ENCODE peak calls at places on chromosome 1, in seven cellular contexts. K is retinal pigment epithelial cell, L is HL-60, B is left ventricle myocardium inferior, I is lower lobe of right lung, H is fibroblast of pulmonary artery, G is fibroblast of lung. W is an unnamed sample.

GRCh38 chr1:5976726-5977493 is 15.3 kb downstream of the NPHP4 start:
- DNase-seq in K (no peak), L (no peak), B (no peak), I (no peak), H (no peak), G (no peak), W (no peak)

GRCh38 chr1:30704271-30704670 is 19.1 kb downstream of the MATN1 start:
- DNase-seq in K (no peak), L (no peak), B (no peak), I (no peak), H (no peak), G (no peak), W (no peak)

GRCh38 chr1:11730429-11730861 is 5.5 kb upstream of the AGTRAP start:
- DNase-seq in K (no peak), L (peak; percentile 95), B (no peak), I (no peak), H (peak; percentile 70), G (no peak), W (peak; percentile 67)

GRCh38 chr1:62082456-62083363 is 111.9 kb upstream of the L1TD1 start:
- DNase-seq in K (no peak), L (peak; percentile 27), B (no peak), I (no peak), H (peak; percentile 61), G (peak; percentile 15), W (peak; percentile 70)

GRCh38 chr1:42773420-42773819 is 6.4 kb downstream of the C1orf50 start:
- DNase-seq in K (no peak), L (no peak), B (no peak), I (no peak), H (no peak), G (no peak), W (no peak)

GRCh38 chr1:226700861-226701260 is 38.2 kb downstream of the ITPKB start:
- DNase-seq in K (no peak), L (no peak), B (no peak), I (no peak), H (no peak), G (no peak), W (no peak)

GRCh38 chr1:24702511-24703293 is 42.5 kb upstream of the CLIC4 start:
- DNase-seq in K (no peak), L (no peak), B (no peak), I (no peak), H (peak; percentile 56), G (peak; percentile 96), W (peak; percentile 41)

GRCh38 chr1:34844252-34844634 is 15.3 kb downstream of the SMIM12 start:
- DNase-seq in K (no peak), L (no peak), B (no peak), I (no peak), H (no peak), G (no peak), W (no peak)

GRCh38 chr1:178587975-178588374 is 75.1 kb downstream of the TEX35 start:
- DNase-seq in K (no peak), L (no peak), B (no peak), I (no peak), H (no peak), G (no peak), W (no peak)

DNA sequence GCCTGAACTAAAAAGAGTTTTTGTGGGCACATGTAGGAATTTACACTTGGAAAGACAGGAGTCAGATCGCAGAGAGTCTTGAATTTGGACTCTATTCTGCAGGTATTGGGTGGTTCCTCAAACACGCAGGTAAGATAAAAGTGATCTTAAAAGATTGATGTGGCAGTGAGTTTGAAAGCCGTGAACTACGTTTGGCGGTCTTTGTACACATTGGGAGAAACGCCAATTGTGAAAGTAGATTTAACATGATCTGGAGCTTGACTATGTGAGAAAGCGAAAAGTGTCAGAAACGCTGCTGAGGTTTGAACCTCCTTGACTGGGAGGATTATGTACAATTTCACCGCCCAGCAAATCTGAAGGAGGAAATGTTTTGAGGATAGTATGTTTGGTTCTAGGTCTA is 1.5 kb upstream of the PPP2R5A start:
- DNase-seq in K (no peak), L (no peak), B (no peak), I (no peak), H (no peak), G (no peak), W (no peak)
- H3K4me3 ChIP-seq in K (no peak overlapping the region), L (no peak overlapping the region), B (peak overlapping the region; percentile 94), I (peak overlapping the region; percentile 91), H (no peak overlapping the region), G (no peak overlapping the region), W (no peak overlapping the region)

GRCh38 chr1:59903136-59903754 is 23.3 kb downstream of the CYP2J2 start:
- DNase-seq in K (no peak), L (peak; percentile 2), B (no peak), I (no peak), H (peak; percentile 18), G (peak; percentile 11), W (peak; percentile 26)

GRCh38 chr1:59898927-59899326 is 27.6 kb downstream of the CYP2J2 start:
- DNase-seq in K (peak; percentile 27), L (no peak), B (no peak), I (no peak), H (peak; percentile 33), G (peak; percentile 25), W (peak; percentile 36)

GRCh38 chr1:59897165-59897564 is 29.4 kb downstream of the CYP2J2 start:
- DNase-seq in K (no peak), L (no peak), B (no peak), I (no peak), H (no peak), G (no peak), W (no peak)

GRCh38 chr1:59901770-59902388 is 24.7 kb downstream of the CYP2J2 start:
- DNase-seq in K (peak; percentile 59), L (no peak), B (no peak), I (no peak), H (peak; percentile 22), G (peak; percentile 17), W (no peak)

DNA sequence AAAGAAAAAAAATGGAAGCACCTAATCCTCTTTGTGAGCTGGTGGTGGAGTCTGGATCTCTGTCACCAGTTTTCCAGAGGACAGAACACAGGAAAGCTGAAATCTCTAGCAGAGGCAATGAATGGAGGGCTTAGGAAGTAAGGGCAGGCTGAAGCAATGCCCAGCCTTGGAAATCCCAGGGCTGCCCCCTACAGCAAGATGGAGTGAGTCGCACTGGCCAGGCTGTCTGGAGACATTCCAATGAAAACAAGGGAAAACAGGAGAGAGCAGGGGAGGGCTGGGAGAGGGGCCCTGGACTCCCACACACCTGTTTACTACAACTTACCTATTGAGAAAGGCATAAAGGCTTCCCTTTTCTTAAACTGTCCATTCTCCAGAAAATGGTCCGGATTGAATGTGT is 25.9 kb downstream of the CYP2J2 start:
- DNase-seq in K (no peak), L (no peak), B (no peak), I (no peak), H (no peak), G (no peak), W (no peak)
- TF ChIP-seq CTCF in K (peak; percentile 35), L (no peak), B (no peak), I (no peak), H (no peak), G (no peak), W (no peak)

DNA sequence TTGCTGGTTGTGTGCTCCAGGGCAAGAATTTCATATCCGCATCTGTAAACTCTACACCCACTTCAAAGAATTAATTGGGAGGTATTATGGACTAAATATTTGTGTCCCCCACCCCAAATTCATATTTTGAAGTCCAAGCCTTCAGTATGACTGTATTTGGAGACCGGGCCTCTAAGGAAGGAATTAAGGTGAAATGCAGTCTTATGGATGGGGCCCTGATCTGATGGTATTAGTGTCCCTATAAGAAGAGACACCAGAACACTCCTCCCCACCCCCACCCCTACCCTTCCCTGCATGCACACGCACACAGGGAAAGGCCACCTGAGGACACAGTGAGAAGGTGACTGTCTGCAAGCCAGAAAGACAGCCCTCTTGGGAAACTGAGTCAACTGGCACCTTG is 332.4 kb downstream of the RPS6KC1 start:
- DNase-seq in K (no peak), L (no peak), B (no peak), I (no peak), H (no peak), G (no peak), W (no peak)
- H3K4me3 ChIP-seq in K (no peak overlapping the region), L (no peak overlapping the region), B (no peak overlapping the region), I (no peak overlapping the region), H (no peak overlapping the region), G (no peak overlapping the region), W (no peak overlapping the region)

GRCh38 chr1:155596864-155597263 is 13.2 kb upstream of the MSTO1 start:
- DNase-seq in K (no peak), L (no peak), B (no peak), I (no peak), H (no peak), G (no peak), W (no peak)

DNA sequence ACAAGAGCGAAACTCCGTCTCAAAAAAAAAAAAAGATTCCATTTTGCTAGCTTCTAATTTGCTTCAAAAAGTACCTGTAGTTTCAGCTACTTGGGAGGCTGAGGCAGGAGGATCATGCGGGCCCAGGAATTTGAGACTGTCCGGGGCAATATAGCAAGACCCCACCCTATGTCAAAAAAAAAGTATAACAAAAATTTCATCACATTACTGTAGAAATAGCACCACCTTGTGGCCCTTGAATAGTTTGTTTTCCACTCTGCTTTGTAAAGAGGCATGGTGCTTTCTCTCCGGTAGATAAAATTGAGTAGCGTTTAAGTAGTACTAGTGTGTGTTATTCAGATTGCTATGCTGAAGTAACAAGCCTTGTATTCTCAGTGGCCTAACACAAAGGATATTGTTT is 18.2 kb upstream of the MSTO1 start:
- DNase-seq in K (no peak), L (peak; percentile 37), B (no peak), I (no peak), H (peak; percentile 84), G (peak; percentile 47), W (peak; percentile 82)
- TF ChIP-seq CTCF in K (peak; percentile 53), L (peak; percentile 6), B (peak; percentile 68), I (peak; percentile 60), H (peak; percentile 50), G (peak; percentile 43), W (peak; percentile 56)

GRCh38 chr1:3465091-3465934 is 10.8 kb downstream of the ARHGEF16 start:
- DNase-seq in K (no peak), L (no peak), B (peak; percentile 7), I (peak; percentile 43), H (no peak), G (no peak), W (no peak)

GRCh38 chr1:3467096-3468036 is 12.9 kb downstream of the ARHGEF16 start:
- DNase-seq in K (no peak), L (no peak), B (peak; percentile 9), I (peak; percentile 38), H (no peak), G (no peak), W (no peak)

GRCh38 chr1:3464649-3465025 is 10.2 kb downstream of the ARHGEF16 start:
- DNase-seq in K (no peak), L (no peak), B (peak; percentile 11), I (peak; percentile 36), H (no peak), G (no peak), W (no peak)

GRCh38 chr1:3465935-3466321 is 11.5 kb downstream of the ARHGEF16 start:
- DNase-seq in K (no peak), L (no peak), B (no peak), I (peak; percentile 38), H (no peak), G (no peak), W (no peak)

GRCh38 chr1:3466366-3467075 is 12.1 kb downstream of the ARHGEF16 start:
- DNase-seq in K (no peak), L (no peak), B (no peak), I (peak; percentile 34), H (no peak), G (no peak), W (no peak)
- H3K4me3 ChIP-seq in K (no peak overlapping the region), L (no peak overlapping the region), B (no peak overlapping the region), I (no peak overlapping the region), H (no peak overlapping the region), G (no peak overlapping the region), W (no peak overlapping the region)

W was measured in choroid plexus epithelial cell.